ENCODE peak calls at places on chromosomes 5 and 9, in four cellular contexts. E is K562, Z is HL-60, T is GM12878. K is an unnamed sample.

GRCh38 chr5:84181093-84181492 is 203.6 kb downstream of the EDIL3 start:
- DNase-seq in E (no peak), Z (no peak), T (no peak), K (no peak)

GRCh38 chr9:129910628-129911567 is 75.6 kb downstream of the USP20 start:
- DNase-seq in E (peak), Z (peak), T (no peak), K (no peak)

GRCh38 chr9:137299938-137300337 is 2.1 kb downstream of the NRARP start:
- DNase-seq in E (no peak), Z (no peak), T (no peak), K (no peak)

GRCh38 chr5:163503106-163504090 is 2.0 kb upstream of the MAT2B start:
- DNase-seq in E (peak), Z (peak), T (peak), K (no peak)

GRCh38 chr9:69637193-69637592 is 35.0 kb downstream of the APBA1 start:
- DNase-seq in E (no peak), Z (no peak), T (no peak), K (no peak)

GRCh38 chr5:91281409-91281808 is 101.7 kb downstream of the ARRDC3 start:
- DNase-seq in E (no peak), Z (no peak), T (no peak), K (no peak)

GRCh38 chr5:106574820-106575219 is 1095.9 kb downstream of the EFNA5 start:
- DNase-seq in E (no peak), Z (no peak), T (no peak), K (no peak)

GRCh38 chr9:133509179-133510083 is 15.3 kb downstream of the MYMK start:
- DNase-seq in E (no peak), Z (no peak), T (no peak), K (no peak)

GRCh38 chr5:56340196-56340980 is 107.3 kb upstream of the ANKRD55 start:
- DNase-seq in E (no peak), Z (no peak), T (no peak), K (no peak)

GRCh38 chr9:17052626-17053025 is 82.2 kb upstream of the CNTLN start:
- DNase-seq in E (no peak), Z (no peak), T (no peak), K (no peak)

GRCh38 chr5:171314728-171315385 is 5.8 kb downstream of the TLX3 start:
- DNase-seq in E (no peak), Z (no peak), T (no peak), K (no peak)

GRCh38 chr9:132789706-132790105 is 88.4 kb downstream of the AK8 start:
- DNase-seq in E (no peak), Z (no peak), T (no peak), K (no peak)

DNA sequence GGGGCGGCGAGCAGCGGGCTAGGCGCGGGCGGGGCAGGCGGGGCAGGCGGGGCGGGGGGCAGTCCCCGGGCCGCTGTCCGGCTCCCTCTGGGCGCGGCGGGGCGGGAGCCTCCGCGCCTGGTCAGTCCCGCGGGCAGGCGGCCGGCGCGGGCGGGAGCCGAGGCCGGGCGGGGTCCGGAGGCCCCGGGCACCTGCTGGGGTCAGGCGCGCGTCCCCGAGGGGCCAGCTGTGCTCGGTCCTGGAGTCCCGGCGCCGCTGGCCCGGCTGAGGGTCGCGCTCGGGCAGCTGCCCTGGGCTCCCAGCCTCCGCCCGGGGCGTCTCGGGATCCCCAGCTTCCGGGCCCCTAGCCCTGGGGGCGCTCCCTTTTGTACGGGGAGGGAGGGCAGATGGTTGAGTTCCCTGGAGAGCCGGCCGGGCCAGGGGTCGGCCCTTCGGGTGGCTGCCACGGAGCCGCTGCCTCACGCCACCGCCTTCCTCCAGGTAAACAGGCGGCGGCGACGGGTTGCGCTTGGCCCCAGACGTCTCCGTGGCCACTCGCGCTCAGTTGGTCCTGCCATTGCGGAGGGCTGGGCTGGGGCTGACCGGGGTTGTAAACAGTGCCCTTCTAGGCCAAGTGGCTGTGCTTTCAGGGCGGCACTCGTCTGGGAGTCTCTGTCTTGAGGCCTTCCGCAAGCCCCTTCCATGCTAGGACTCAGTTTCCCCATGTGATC is 473 bp downstream of the ZBTB34 start:
- DNase-seq in E (no peak), Z (no peak), T (no peak), K (peak)
- TF ChIP-seq SPI1 in E (no peak), Z (no peak), T (no peak), K (no peak)

DNA sequence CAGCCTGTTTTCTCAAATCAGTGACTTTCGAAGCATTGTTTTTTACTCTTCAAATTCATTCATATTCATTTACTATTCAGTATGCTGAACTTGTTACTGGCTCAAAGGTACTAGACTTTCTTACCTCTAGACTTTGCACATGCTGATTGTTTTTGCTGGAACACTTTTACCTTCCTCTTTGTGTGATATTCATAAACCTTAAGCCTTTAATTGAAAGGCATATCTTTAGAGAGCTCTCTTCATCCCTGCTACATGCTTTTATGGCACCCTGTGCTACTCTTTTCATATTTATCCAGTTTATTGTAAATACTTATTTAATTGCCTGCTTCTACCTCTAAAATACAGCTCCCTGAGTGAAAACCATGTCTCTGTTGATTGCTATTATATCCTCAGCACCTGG is 48.7 kb upstream of the LRRC19 start:
- DNase-seq in E (no peak), Z (no peak), T (no peak), K (no peak)
- TF ChIP-seq SPI1 in E (no peak), Z (no peak), T (no peak), K (no peak)

GRCh38 chr5:126988021-126988569 is 42.3 kb downstream of the MARCHF3 start:
- DNase-seq in E (no peak), Z (no peak), T (peak), K (no peak)
- TF ChIP-seq SPI1 in E (no peak), Z (no peak), T (no peak), K (no peak)

GRCh38 chr9:80811662-80812061 is 877.7 kb downstream of the TLE1 start:
- DNase-seq in E (no peak), Z (no peak), T (no peak), K (no peak)
- TF ChIP-seq SPI1 in E (no peak), Z (no peak), T (no peak), K (no peak)

GRCh38 chr5:39207628-39208027 is 11.7 kb downstream of the FYB1 start:
- DNase-seq in E (no peak), Z (no peak), T (no peak), K (no peak)

GRCh38 chr5:39206630-39207319 is 12.6 kb downstream of the FYB1 start:
- DNase-seq in E (no peak), Z (no peak), T (no peak), K (no peak)

GRCh38 chr5:39209924-39210323 is 9.4 kb downstream of the FYB1 start:
- DNase-seq in E (no peak), Z (no peak), T (no peak), K (peak)

GRCh38 chr5:39205550-39205949 is 13.8 kb downstream of the FYB1 start:
- DNase-seq in E (no peak), Z (no peak), T (no peak), K (no peak)

DNA sequence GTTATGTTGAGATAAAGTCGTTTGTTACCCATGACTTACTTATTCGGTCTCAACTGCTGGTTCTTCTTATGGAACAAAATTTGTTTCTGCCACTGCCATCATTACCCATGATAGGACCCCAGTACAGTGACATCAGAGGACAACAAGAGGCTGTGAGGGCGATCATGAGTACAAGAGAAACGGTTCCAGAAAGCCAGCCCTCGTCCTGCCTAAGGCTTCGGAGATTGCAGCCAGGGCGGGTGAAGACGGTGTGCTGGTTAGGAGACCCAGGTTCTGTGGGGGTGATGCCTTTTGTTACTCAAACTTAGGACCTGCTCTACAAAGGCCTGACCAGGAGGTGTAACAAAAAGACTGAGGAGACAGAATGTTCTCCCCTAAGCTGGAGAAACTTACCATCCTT is 10.9 kb downstream of the FYB1 start:
- DNase-seq in E (no peak), Z (no peak), T (no peak), K (no peak)
- TF ChIP-seq SPI1 in E (no peak), Z (no peak), T (no peak), K (no peak)